ENCODE peak calls at places on chromosomes 13 and 19, in four cellular contexts. M is erythroblast, N is nucleus accumbens, G is choroid plexus epithelial cell. I is an unnamed sample.

GRCh38 chr13:40064723-40065122 is 409.3 kb downstream of the COG6 start:
- DNase-seq in M (no peak), N (no peak), G (peak), I (no peak)

GRCh38 chr19:52095172-52096014 is at the start of gene ZNF841:
- DNase-seq in M (peak), N (peak), G (peak), I (peak)

GRCh38 chr19:38023245-38023644 is 116.2 kb downstream of the SIPA1L3 start:
- DNase-seq in M (no peak), N (no peak), G (peak), I (no peak)

GRCh38 chr19:15479391-15480345 is at the start of gene PGLYRP2:
- DNase-seq in G (no peak), M (no peak), N (no peak), I (no peak)

GRCh38 chr13:55298201-55298600 is 1842.5 kb upstream of the PRR20A start:
- DNase-seq in M (no peak), N (no peak), G (no peak), I (no peak)

GRCh38 chr19:16227837-16228636 is 30.3 kb downstream of the AP1M1 start:
- DNase-seq in M (no peak), N (no peak), G (no peak), I (no peak)

GRCh38 chr19:42220751-42221097 is 612 bp downstream of the ZNF526 start:
- DNase-seq in M (no peak), N (no peak), G (no peak), I (no peak)

GRCh38 chr13:34155931-34156607 is 338.1 kb downstream of the RFC3 start:
- DNase-seq in N (no peak), M (no peak), G (peak), I (no peak)

GRCh38 chr13:110472904-110473563 is 88.5 kb downstream of the RAB20 start:
- DNase-seq in M (no peak), N (no peak), G (no peak), I (no peak)

GRCh38 chr19:3140667-3141038 is 4.8 kb downstream of the GNA15 start:
- DNase-seq in M (no peak), G (no peak), N (no peak), I (no peak)

GRCh38 chr13:77729502-77730221 is 32.2 kb downstream of the SLAIN1 start:
- DNase-seq in G (no peak), N (no peak), M (no peak), I (no peak)

GRCh38 chr13:58324130-58324529 is 692.6 kb downstream of the PCDH17 start:
- DNase-seq in G (no peak), N (no peak), M (no peak), I (no peak)

GRCh38 chr19:47994209-47994802 is at the start of gene ELSPBP1:
- DNase-seq in G (no peak), N (no peak), M (no peak), I (no peak)

GRCh38 chr19:33674575-33675367 is 53.0 kb downstream of the CHST8 start:
- DNase-seq in M (no peak), G (no peak), N (no peak), I (no peak)

GRCh38 chr19:37893845-37894575 is 12.4 kb downstream of the WDR87 start:
- DNase-seq in G (no peak), M (no peak), N (no peak), I (no peak)

GRCh38 chr13:76542176-76542575 is 344.0 kb downstream of the KCTD12 start:
- DNase-seq in G (no peak), N (no peak), M (no peak), I (no peak)

GRCh38 chr19:12694641-12695040 is 1.8 kb downstream of the FBXW9 start:
- DNase-seq in N (no peak), G (no peak), M (no peak), I (no peak)

GRCh38 chr13:23876265-23876664 is 12.9 kb downstream of the MIPEP start:
- DNase-seq in N (no peak), M (peak), G (peak), I (no peak)

GRCh38 chr19:18999016-18999758 is 34.1 kb downstream of the SUGP2 start:
- DNase-seq in M (no peak), G (peak), N (no peak), I (no peak)

GRCh38 chr19:33686687-33687541 is 65.2 kb downstream of the CHST8 start:
- DNase-seq in M (no peak), N (no peak), G (no peak), I (no peak)

GRCh38 chr19:7159105-7159933 is 89.8 kb downstream of the ZNF557 start:
- DNase-seq in M (no peak), G (no peak), N (no peak), I (no peak)

GRCh38 chr19:1261512-1261862 is 7.6 kb upstream of the CIRBP start:
- DNase-seq in M (peak), G (no peak), N (no peak), I (no peak)

GRCh38 chr19:46787331-46788100 is 878 bp downstream of the SLC1A5 start:
- DNase-seq in M (peak), N (no peak), G (peak), I (peak)

GRCh38 chr13:50320297-50320862 is 305.1 kb downstream of the KCNRG start:
- DNase-seq in N (no peak), G (peak), M (no peak), I (no peak)

GRCh38 chr13:73059460-73060250 is 850 bp downstream of the KLF5 start:
- DNase-seq in N (no peak), G (peak), M (peak), I (peak)

GRCh38 chr19:40519352-40520322 is 52.8 kb downstream of the SPTBN4 start:
- DNase-seq in M (peak), G (peak), N (no peak), I (no peak)

GRCh38 chr13:112889351-112890290 is 79.4 kb upstream of the MCF2L start:
- DNase-seq in G (no peak), M (no peak), N (no peak), I (no peak)

GRCh38 chr19:12723643-12724426 is at the start of gene TNPO2:
- DNase-seq in G (peak), N (peak), M (peak), I (peak)

GRCh38 chr13:110116072-110116487 is 190.9 kb downstream of the COL4A1 start:
- DNase-seq in N (no peak), M (peak), G (peak), I (peak)

GRCh38 chr19:34494601-34495000 is 13.0 kb downstream of the WTIP start:
- DNase-seq in G (no peak), N (no peak), M (no peak), I (no peak)

GRCh38 chr13:23667750-23668149 is 97.5 kb downstream of the TNFRSF19 start:
- DNase-seq in M (peak), N (no peak), G (no peak), I (peak)

GRCh38 chr19:40888191-40888590 is 6.2 kb upstream of the CYP2A7 start:
- DNase-seq in G (no peak), M (no peak), N (no peak), I (no peak)